ENCODE peak calls at places on chromosomes 2 and 18, in six cellular contexts. One of them, this sample, is unnamed.

GRCh38 chr2:234630676-234631350 is 133.9 kb upstream of the ARL4C start:
- DNase-seq in trophoblast cell: peak
- DNase-seq in H9: no peak
- DNase-seq in H1: no peak
- DNase-seq in mesenchymal stem cell: peak
- DNase-seq in mesendoderm: no peak
- DNase-seq in this sample: no peak

GRCh38 chr2:70046534-70046933 is 40.7 kb upstream of the PCBP1 start:
- DNase-seq in trophoblast cell: peak
- DNase-seq in H9: no peak
- DNase-seq in H1: no peak
- DNase-seq in mesenchymal stem cell: no peak
- DNase-seq in mesendoderm: no peak
- DNase-seq in this sample: no peak

GRCh38 chr18:41955688-41956087 is 654 bp downstream of the PIK3C3 start:
- DNase-seq in trophoblast cell: no peak
- DNase-seq in H9: no peak
- DNase-seq in H1: no peak
- DNase-seq in mesenchymal stem cell: no peak
- DNase-seq in mesendoderm: peak
- DNase-seq in this sample: no peak

GRCh38 chr2:178005756-178006155 is 66.8 kb downstream of the PDE11A start:
- DNase-seq in trophoblast cell: no peak
- DNase-seq in H9: no peak
- DNase-seq in H1: no peak
- DNase-seq in mesenchymal stem cell: peak
- DNase-seq in mesendoderm: no peak
- DNase-seq in this sample: no peak

GRCh38 chr2:148252646-148253045 is 231.8 kb downstream of the MBD5 start:
- DNase-seq in trophoblast cell: no peak
- DNase-seq in H9: no peak
- DNase-seq in H1: no peak
- DNase-seq in mesenchymal stem cell: no peak
- DNase-seq in mesendoderm: no peak
- DNase-seq in this sample: no peak

GRCh38 chr18:79755496-79756142 is 42.1 kb upstream of the KCNG2 start:
- DNase-seq in trophoblast cell: no peak
- DNase-seq in H9: no peak
- DNase-seq in H1: no peak
- DNase-seq in mesenchymal stem cell: no peak
- DNase-seq in mesendoderm: no peak
- DNase-seq in this sample: no peak

GRCh38 chr2:47145466-47145865 is 9.6 kb downstream of the STPG4 start:
- DNase-seq in trophoblast cell: no peak
- DNase-seq in H9: no peak
- DNase-seq in H1: no peak
- DNase-seq in mesenchymal stem cell: no peak
- DNase-seq in mesendoderm: no peak
- DNase-seq in this sample: no peak

GRCh38 chr2:213187386-213187785 is 36.0 kb upstream of the IKZF2 start:
- DNase-seq in trophoblast cell: no peak
- DNase-seq in H9: no peak
- DNase-seq in H1: no peak
- DNase-seq in mesenchymal stem cell: no peak
- DNase-seq in mesendoderm: no peak
- DNase-seq in this sample: no peak

GRCh38 chr2:121565389-121566250 is 34.9 kb downstream of the RNU4ATAC start:
- DNase-seq in trophoblast cell: no peak
- DNase-seq in H9: no peak
- DNase-seq in H1: no peak
- DNase-seq in mesenchymal stem cell: no peak
- DNase-seq in mesendoderm: no peak
- DNase-seq in this sample: no peak

GRCh38 chr2:225104321-225104720 is 62.1 kb upstream of the DOCK10 start:
- DNase-seq in trophoblast cell: peak
- DNase-seq in H9: no peak
- DNase-seq in H1: no peak
- DNase-seq in mesenchymal stem cell: no peak
- DNase-seq in mesendoderm: no peak
- DNase-seq in this sample: no peak

GRCh38 chr18:3209859-3210569 is 9.8 kb downstream of the MYOM1 start:
- DNase-seq in trophoblast cell: no peak
- DNase-seq in H9: no peak
- DNase-seq in H1: no peak
- DNase-seq in mesenchymal stem cell: peak
- DNase-seq in mesendoderm: no peak
- DNase-seq in this sample: no peak

GRCh38 chr2:65675350-65675749 is 243.0 kb upstream of the SPRED2 start:
- DNase-seq in trophoblast cell: no peak
- DNase-seq in H9: no peak
- DNase-seq in H1: no peak
- DNase-seq in mesenchymal stem cell: no peak
- DNase-seq in mesendoderm: no peak
- DNase-seq in this sample: no peak

GRCh38 chr2:48829036-48829435 is 73.5 kb upstream of the LHCGR start:
- DNase-seq in trophoblast cell: no peak
- DNase-seq in H9: no peak
- DNase-seq in H1: no peak
- DNase-seq in mesenchymal stem cell: no peak
- DNase-seq in mesendoderm: no peak
- DNase-seq in this sample: no peak

DNA sequence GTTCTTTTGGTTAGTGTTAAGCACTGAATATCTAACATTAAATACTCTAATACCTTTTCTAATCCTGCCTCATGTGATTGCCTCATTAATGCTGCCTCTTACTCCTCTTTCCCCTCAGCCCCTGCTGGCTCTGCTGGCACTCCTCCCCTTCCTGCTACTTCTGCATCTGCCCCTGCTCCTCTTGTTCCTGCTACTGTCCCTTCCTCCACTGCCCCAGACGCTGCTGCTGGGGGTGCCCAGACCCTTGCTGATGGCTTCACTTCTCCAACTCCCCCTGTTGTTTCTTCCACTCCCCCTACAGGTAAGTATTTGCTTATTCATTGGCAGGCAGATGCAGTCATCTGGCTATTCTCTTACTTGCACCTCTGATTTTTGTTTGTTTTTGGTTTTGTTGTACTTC is 68.5 kb downstream of the ABI2 start:
- DNase-seq in trophoblast cell: no peak
- DNase-seq in H9: peak
- DNase-seq in H1: peak
- DNase-seq in mesenchymal stem cell: peak
- DNase-seq in mesendoderm: peak
- DNase-seq in this sample: no peak
- H2BK5ac ChIP-seq in trophoblast cell: no peak
- H2BK5ac ChIP-seq in H9: no peak
- H2BK5ac ChIP-seq in H1: no peak
- H2BK5ac ChIP-seq in mesenchymal stem cell: no peak
- H2BK5ac ChIP-seq in mesendoderm: no peak
- H2BK5ac ChIP-seq in this sample: no peak

GRCh38 chr2:28271231-28271913 is 121.3 kb upstream of the FOSL2 start:
- DNase-seq in trophoblast cell: no peak
- DNase-seq in H9: no peak
- DNase-seq in H1: no peak
- DNase-seq in mesenchymal stem cell: no peak
- DNase-seq in mesendoderm: no peak
- DNase-seq in this sample: no peak
- H2BK5ac ChIP-seq in trophoblast cell: no peak
- H2BK5ac ChIP-seq in H9: no peak
- H2BK5ac ChIP-seq in H1: no peak
- H2BK5ac ChIP-seq in mesenchymal stem cell: no peak
- H2BK5ac ChIP-seq in mesendoderm: no peak
- H2BK5ac ChIP-seq in this sample: no peak

GRCh38 chr2:42568431-42569115 is at the start of gene MTA3:
- DNase-seq in trophoblast cell: peak
- DNase-seq in H9: peak
- DNase-seq in H1: peak
- DNase-seq in mesenchymal stem cell: peak
- DNase-seq in mesendoderm: peak
- DNase-seq in this sample: peak
- H2BK5ac ChIP-seq in trophoblast cell: peak
- H2BK5ac ChIP-seq in H9: no peak
- H2BK5ac ChIP-seq in H1: peak
- H2BK5ac ChIP-seq in mesenchymal stem cell: peak
- H2BK5ac ChIP-seq in mesendoderm: peak
- H2BK5ac ChIP-seq in this sample: peak

GRCh38 chr2:98532761-98533160 is 75.6 kb downstream of the COA5 start:
- DNase-seq in trophoblast cell: no peak
- DNase-seq in H9: no peak
- DNase-seq in H1: no peak
- DNase-seq in mesenchymal stem cell: no peak
- DNase-seq in mesendoderm: no peak
- DNase-seq in this sample: no peak
- H2BK5ac ChIP-seq in trophoblast cell: no peak
- H2BK5ac ChIP-seq in H9: no peak
- H2BK5ac ChIP-seq in H1: no peak
- H2BK5ac ChIP-seq in mesenchymal stem cell: no peak
- H2BK5ac ChIP-seq in mesendoderm: no peak
- H2BK5ac ChIP-seq in this sample: no peak

GRCh38 chr2:237434916-237435315 is 21.0 kb upstream of the COL6A3 start:
- DNase-seq in trophoblast cell: no peak
- DNase-seq in H9: no peak
- DNase-seq in H1: no peak
- DNase-seq in mesenchymal stem cell: peak
- DNase-seq in mesendoderm: no peak
- DNase-seq in this sample: no peak
- H2BK5ac ChIP-seq in trophoblast cell: no peak
- H2BK5ac ChIP-seq in H9: no peak
- H2BK5ac ChIP-seq in H1: no peak
- H2BK5ac ChIP-seq in mesenchymal stem cell: peak
- H2BK5ac ChIP-seq in mesendoderm: no peak
- H2BK5ac ChIP-seq in this sample: no peak

GRCh38 chr2:19900536-19901200 is 1.1 kb downstream of the TTC32 start:
- DNase-seq in trophoblast cell: no peak
- DNase-seq in H9: no peak
- DNase-seq in H1: no peak
- DNase-seq in mesenchymal stem cell: peak
- DNase-seq in mesendoderm: peak
- DNase-seq in this sample: no peak
- H2BK5ac ChIP-seq in trophoblast cell: no peak
- H2BK5ac ChIP-seq in H9: no peak
- H2BK5ac ChIP-seq in H1: no peak
- H2BK5ac ChIP-seq in mesenchymal stem cell: peak
- H2BK5ac ChIP-seq in mesendoderm: no peak
- H2BK5ac ChIP-seq in this sample: no peak